ENCODE peak calls at places on chromosomes 5 and 9, in five cellular contexts. U, F, P, N and X are unnamed samples.
A peak's percentile ranks its signal among the peaks of the same experiment; 100 is the strongest.

GRCh38 chr9:136626066-136626725 is 36.5 kb upstream of the EGFL7 start:
- DNase-seq in U (no peak), F (no peak), P (no peak), N (no peak), X (no peak)

GRCh38 chr9:96150324-96151023 is 151.5 kb downstream of the HSD17B3 start:
- DNase-seq in U (no peak), F (peak; percentile 49), P (no peak), N (no peak), X (no peak)

GRCh38 chr5:169296456-169297220 is 4.3 kb downstream of the SLIT3 start:
- DNase-seq in U (no peak), F (peak; percentile 4), P (peak; percentile 46), N (no peak), X (peak; percentile 36)

GRCh38 chr5:179698935-179699639 is at the start of gene CANX:
- DNase-seq in U (no peak), F (peak; percentile 37), P (no peak), N (no peak), X (no peak)

GRCh38 chr5:469752-470483 is 26.9 kb downstream of the EXOC3 start:
- DNase-seq in U (no peak), F (no peak), P (no peak), N (no peak), X (no peak)

GRCh38 chr5:150851039-150851438 is 4.7 kb downstream of the IRGM start:
- DNase-seq in U (no peak), F (no peak), P (no peak), N (no peak), X (no peak)

GRCh38 chr9:107283621-107284616 is 840 bp downstream of the RAD23B start:
- DNase-seq in U (no peak), F (peak; percentile 74), P (peak; percentile 64), N (peak; percentile 43), X (peak; percentile 73)

GRCh38 chr9:95192631-95193030 is 124.9 kb downstream of the FANCC start:
- DNase-seq in U (no peak), F (no peak), P (no peak), N (no peak), X (no peak)

GRCh38 chr9:126522957-126523356 is 90.8 kb upstream of the LMX1B start:
- DNase-seq in U (no peak), F (no peak), P (no peak), N (no peak), X (no peak)

GRCh38 chr9:21761309-21761901 is 41.0 kb upstream of the MTAP start:
- DNase-seq in U (no peak), F (no peak), P (no peak), N (no peak), X (no peak)

GRCh38 chr5:163889369-163889768 is 383.9 kb downstream of the MAT2B start:
- DNase-seq in U (no peak), F (no peak), P (no peak), N (no peak), X (no peak)

GRCh38 chr9:136687721-136688223 is 515 bp upstream of the AGPAT2 start:
- DNase-seq in U (no peak), F (peak; percentile 89), P (no peak), N (no peak), X (peak; percentile 69)

GRCh38 chr9:4197548-4197947 is 102.3 kb downstream of the GLIS3 start:
- DNase-seq in U (no peak), F (peak; percentile 7), P (no peak), N (no peak), X (no peak)

GRCh38 chr9:97852001-97852398 is 1.0 kb upstream of the FOXE1 start:
- DNase-seq in U (no peak), F (no peak), P (no peak), N (no peak), X (no peak)

GRCh38 chr9:89770779-89771178 is 166.0 kb downstream of the GADD45G start:
- DNase-seq in U (no peak), F (peak; percentile 25), P (no peak), N (no peak), X (no peak)

GRCh38 chr9:93295456-93296076 is 111.6 kb downstream of the WNK2 start:
- DNase-seq in U (no peak), F (no peak), P (no peak), N (no peak), X (no peak)

GRCh38 chr5:168793844-168794837 is 215.0 kb upstream of the PANK3 start:
- DNase-seq in U (no peak), F (no peak), P (peak; percentile 29), N (no peak), X (peak; percentile 52)

GRCh38 chr9:77809552-77809951 is 161.4 kb upstream of the GNA14 start:
- DNase-seq in U (no peak), F (no peak), P (no peak), N (no peak), X (no peak)

GRCh38 chr9:82532504-82532903 is 530.4 kb downstream of the RASEF start:
- DNase-seq in U (no peak), F (peak; percentile 8), P (no peak), N (no peak), X (no peak)

GRCh38 chr9:86452194-86452828 is 98.1 kb upstream of the TUT7 start:
- DNase-seq in U (no peak), F (peak; percentile 19), P (peak; percentile 20), N (no peak), X (no peak)

GRCh38 chr5:171601266-171601881 is 181.9 kb downstream of the FGF18 start:
- DNase-seq in U (no peak), F (no peak), P (no peak), N (no peak), X (no peak)

GRCh38 chr9:116087751-116088194 is 65.8 kb upstream of the PAPPA start:
- DNase-seq in U (peak; percentile 61), F (no peak), P (no peak), N (no peak), X (no peak)

GRCh38 chr5:111224561-111224989 is 391 bp downstream of the CAMK4 start:
- DNase-seq in U (no peak), F (no peak), P (no peak), N (no peak), X (no peak)

GRCh38 chr9:132069046-132069898 is 10.4 kb downstream of the MED27 start:
- DNase-seq in U (no peak), F (no peak), P (no peak), N (no peak), X (no peak)

GRCh38 chr5:108432024-108432423 is 50.1 kb upstream of the FBXL17 start:
- DNase-seq in U (no peak), F (no peak), P (no peak), N (no peak), X (no peak)

GRCh38 chr9:22307013-22307711 is 139.5 kb upstream of the DMRTA1 start:
- DNase-seq in U (peak; percentile 61), F (peak; percentile 10), P (no peak), N (peak; percentile 26), X (no peak)

GRCh38 chr5:108681079-108681921 is 66.4 kb upstream of the FER start:
- DNase-seq in U (peak; percentile 37), F (peak; percentile 60), P (no peak), N (peak; percentile 17), X (no peak)